ENCODE peak calls at places on chromosomes 5 and 9, in four cellular contexts. E is NT2/D1, C is DMS79 treated with DMSO at 0.1 percent for 48 hours, N is NCI-H2171 treated with DMSO at 0.1 percent for 48 hours. P is an unnamed sample.

GRCh38 chr9:37290881-37291485 is 131.5 kb upstream of the GRHPR start:
- DNase-seq in E (no peak), C (no peak), N (no peak), P (no peak)

GRCh38 chr9:36893148-36893547 is 140.9 kb downstream of the PAX5 start:
- DNase-seq in E (no peak), C (no peak), N (no peak), P (no peak)

GRCh38 chr5:172410160-172410559 is 44.2 kb downstream of the SH3PXD2B start:
- DNase-seq in E (no peak), C (no peak), N (no peak), P (peak; percentile 70)

GRCh38 chr5:172504736-172505402 is 50.5 kb upstream of the SH3PXD2B start:
- DNase-seq in E (no peak), C (no peak), N (no peak), P (no peak)

GRCh38 chr9:72650206-72650605 is 128.8 kb downstream of the TMC1 start:
- DNase-seq in E (no peak), C (no peak), N (no peak), P (no peak)

GRCh38 chr9:136326777-136327312 is 494 bp upstream of the GPSM1 start:
- DNase-seq in E (no peak), C (no peak), N (no peak), P (no peak)

GRCh38 chr9:92722386-92723298 is 42.0 kb downstream of the BICD2 start:
- DNase-seq in E (no peak), C (peak; percentile 46), N (no peak), P (no peak)

GRCh38 chr5:138789771-138790242 is 36.6 kb downstream of the CTNNA1 start:
- DNase-seq in E (peak; percentile 11), C (no peak), N (peak; percentile 46), P (peak; percentile 49)

GRCh38 chr5:74384851-74385250 is 255.7 kb downstream of the ENC1 start:
- DNase-seq in E (no peak), C (no peak), N (peak; percentile 86), P (no peak)

GRCh38 chr9:111759762-111760639 is 34.7 kb downstream of the SHOC1 start:
- DNase-seq in E (peak; percentile 60), C (peak; percentile 79), N (peak; percentile 76), P (peak; percentile 49)

GRCh38 chr5:59328801-59329296 is 564.7 kb downstream of the PDE4D start:
- DNase-seq in E (no peak), C (peak; percentile 58), N (no peak), P (no peak)

GRCh38 chr5:8908055-8908683 is 637.7 kb downstream of the SEMA5A start:
- DNase-seq in E (peak; percentile 40), C (no peak), N (peak; percentile 50), P (peak; percentile 46)

GRCh38 chr5:4879693-4880303 is 260.3 kb upstream of the ADAMTS16 start:
- DNase-seq in E (peak; percentile 51), C (peak; percentile 29), N (peak; percentile 63), P (peak; percentile 75)

GRCh38 chr5:101424530-101425175 is 521.6 kb upstream of the ST8SIA4 start:
- DNase-seq in E (no peak), C (peak; percentile 50), N (no peak), P (no peak)

GRCh38 chr5:177300236-177300880 is 3.2 kb downstream of the RAB24 start:
- DNase-seq in E (no peak), C (no peak), N (no peak), P (peak; percentile 85)

GRCh38 chr5:133124891-133125290 is 73.1 kb downstream of the HSPA4 start:
- DNase-seq in E (no peak), C (no peak), N (no peak), P (no peak)

GRCh38 chr5:392431-392988 is 50.5 kb upstream of the EXOC3 start:
- DNase-seq in E (peak; percentile 15), C (no peak), N (no peak), P (no peak)

GRCh38 chr9:100277166-100277979 is 75.4 kb downstream of the TEX10 start:
- DNase-seq in E (no peak), C (no peak), N (peak; percentile 44), P (no peak)

GRCh38 chr9:114448706-114449105 is 56.6 kb downstream of the WHRN start:
- DNase-seq in E (no peak), C (peak; percentile 44), N (no peak), P (peak; percentile 12)

GRCh38 chr5:139698461-139699146 is 50.5 kb downstream of the CXXC5 start:
- DNase-seq in E (no peak), C (no peak), N (no peak), P (peak; percentile 52)

GRCh38 chr5:123997354-123998215 is 485.6 kb downstream of the CSNK1G3 start:
- DNase-seq in E (no peak), C (no peak), N (no peak), P (no peak)

GRCh38 chr5:97986069-97986468 is 787.4 kb upstream of the RGMB start:
- DNase-seq in E (peak; percentile 15), C (no peak), N (no peak), P (no peak)

GRCh38 chr9:77915744-77916143 is 115.9 kb downstream of the GNAQ start:
- DNase-seq in E (no peak), C (no peak), N (no peak), P (no peak)

GRCh38 chr9:135647897-135648296 is 8.6 kb upstream of the GLT6D1 start:
- DNase-seq in E (no peak), C (no peak), N (no peak), P (no peak)

GRCh38 chr5:107501965-107502691 is 168.6 kb downstream of the EFNA5 start:
- DNase-seq in E (no peak), C (no peak), N (no peak), P (no peak)

GRCh38 chr5:66720776-66721175 is 124.6 kb downstream of the MAST4 start:
- DNase-seq in E (no peak), C (no peak), N (no peak), P (no peak)

GRCh38 chr9:89752154-89752553 is 147.3 kb downstream of the GADD45G start:
- DNase-seq in E (no peak), C (no peak), N (no peak), P (no peak)

GRCh38 chr9:19375536-19375935 is 4.5 kb downstream of the RPS6 start:
- DNase-seq in E (no peak), C (no peak), N (no peak), P (no peak)

GRCh38 chr9:127504887-127505251 is 53.6 kb downstream of the LRSAM1 start:
- DNase-seq in E (no peak), C (no peak), N (peak; percentile 20), P (no peak)

GRCh38 chr5:97297063-97297715 is 114.1 kb upstream of the RIOK2 start:
- DNase-seq in E (peak; percentile 36), C (no peak), N (peak; percentile 34), P (peak; percentile 60)

GRCh38 chr9:128553695-128554094 is 1.3 kb downstream of the SPTAN1 start:
- DNase-seq in E (no peak), C (no peak), N (no peak), P (no peak)

GRCh38 chr9:35661756-35662350 is 3.1 kb downstream of the ARHGEF39 start:
- DNase-seq in E (no peak), C (no peak), N (no peak), P (no peak)

GRCh38 chr5:61632064-61632463 is 300.0 kb downstream of the ZSWIM6 start:
- DNase-seq in E (no peak), C (no peak), N (no peak), P (no peak)

GRCh38 chr9:111356567-111357244 is 26.7 kb upstream of the OR2K2 start:
- DNase-seq in E (no peak), C (no peak), N (peak; percentile 24), P (no peak)

GRCh38 chr9:27154923-27155322 is 45.9 kb downstream of the TEK start:
- DNase-seq in E (no peak), C (no peak), N (no peak), P (no peak)

GRCh38 chr5:39202594-39203290 is 16.6 kb downstream of the FYB1 start:
- DNase-seq in E (no peak), C (no peak), N (no peak), P (no peak)

GRCh38 chr9:16825971-16826370 is 44.5 kb downstream of the BNC2 start:
- DNase-seq in E (no peak), C (no peak), N (no peak), P (no peak)

P was measured in RPMI8226.